ENCODE peak calls at places on chromosome 1, in seven cellular contexts. F is PC-3; J is breast epithelium; Z is neural progenitor cell; P is HCT116; M is tibial artery; Q is CD4-positive, alpha-beta T cell. L is an unnamed sample.
A peak's percentile ranks its signal among the peaks of the same experiment; 100 is the strongest.

GRCh38 chr1:208043690-208044089 is 132.8 kb upstream of the CD34 start:
- DNase-seq in F (no peak), J (no peak), Z (no peak), P (no peak), M (no peak), Q (no peak), L (no peak)

GRCh38 chr1:53266038-53266437 is 27.7 kb upstream of the MAGOH start:
- DNase-seq in F (peak; percentile 50), J (no peak), Z (peak; percentile 43), P (no peak), M (no peak), Q (no peak), L (no peak)

GRCh38 chr1:182599339-182599738 is 4.8 kb downstream of the RGS16 start:
- DNase-seq in F (no peak), J (no peak), Z (peak; percentile 60), P (no peak), M (no peak), Q (no peak), L (no peak)

GRCh38 chr1:115685029-115685705 is 43.4 kb downstream of the VANGL1 start:
- DNase-seq in F (no peak), J (no peak), Z (no peak), P (no peak), M (no peak), Q (no peak), L (no peak)

GRCh38 chr1:172145656-172146055 is 274.8 kb upstream of the C1orf105 start:
- DNase-seq in F (no peak), J (no peak), Z (no peak), P (no peak), M (no peak), Q (no peak), L (no peak)

GRCh38 chr1:39381839-39382238 is 109.6 kb upstream of the BMP8A start:
- DNase-seq in F (no peak), J (no peak), Z (no peak), P (no peak), M (no peak), Q (no peak), L (no peak)

GRCh38 chr1:110003747-110004428 is 19.3 kb downstream of the AHCYL1 start:
- DNase-seq in F (peak; percentile 95), J (peak; percentile 71), Z (peak; percentile 65), P (peak; percentile 73), M (peak; percentile 88), Q (no peak), L (peak; percentile 99)

GRCh38 chr1:87463917-87464565 is 135.4 kb downstream of the LMO4 start:
- DNase-seq in F (no peak), J (no peak), Z (peak; percentile 22), P (no peak), M (no peak), Q (no peak), L (no peak)

GRCh38 chr1:64543831-64544230 is 73.9 kb downstream of the CACHD1 start:
- DNase-seq in F (no peak), J (no peak), Z (no peak), P (no peak), M (peak; percentile 41), Q (no peak), L (no peak)

GRCh38 chr1:43622471-43622870 is 27.5 kb upstream of the KDM4A start:
- DNase-seq in F (no peak), J (no peak), Z (no peak), P (no peak), M (no peak), Q (no peak), L (no peak)

GRCh38 chr1:44571712-44572571 is 102.3 kb downstream of the TMEM53 start:
- DNase-seq in F (peak; percentile 53), J (no peak), Z (no peak), P (no peak), M (no peak), Q (no peak), L (peak; percentile 9)

GRCh38 chr1:154219511-154219910 is 1.2 kb upstream of the UBAP2L start:
- DNase-seq in F (peak; percentile 35), J (no peak), Z (no peak), P (no peak), M (peak; percentile 38), Q (no peak), L (peak; percentile 6)

GRCh38 chr1:176517484-176517883 is 54.5 kb downstream of the PAPPA2 start:
- DNase-seq in F (peak; percentile 11), J (no peak), Z (no peak), P (no peak), M (no peak), Q (no peak), L (peak; percentile 72)

GRCh38 chr1:205473966-205474365 is 18.1 kb upstream of the BLACAT1 start:
- DNase-seq in F (no peak), J (no peak), Z (no peak), P (no peak), M (no peak), Q (no peak), L (no peak)

GRCh38 chr1:6265173-6265572 is 4.3 kb upstream of the GPR153 start:
- DNase-seq in F (no peak), J (no peak), Z (no peak), P (no peak), M (no peak), Q (no peak), L (no peak)

GRCh38 chr1:15843826-15844572 is 3.5 kb upstream of the SPEN start:
- DNase-seq in F (no peak), J (no peak), Z (peak; percentile 93), P (no peak), M (no peak), Q (no peak), L (no peak)

GRCh38 chr1:94792876-94793605 is 27.1 kb upstream of the SLC44A3 start:
- DNase-seq in F (no peak), J (no peak), Z (no peak), P (no peak), M (peak; percentile 55), Q (no peak), L (no peak)

GRCh38 chr1:17732475-17732874 is 22.7 kb upstream of the ACTL8 start:
- DNase-seq in F (peak; percentile 42), J (no peak), Z (no peak), P (no peak), M (no peak), Q (no peak), L (peak; percentile 39)

GRCh38 chr1:204723131-204723787 is 37.7 kb upstream of the LRRN2 start:
- DNase-seq in F (peak; percentile 44), J (no peak), Z (no peak), P (no peak), M (no peak), Q (no peak), L (peak; percentile 8)

GRCh38 chr1:103517380-103518047 is 8.0 kb upstream of the RNPC3 start:
- DNase-seq in F (no peak), J (no peak), Z (no peak), P (no peak), M (no peak), Q (no peak), L (peak; percentile 43)

GRCh38 chr1:92356956-92357355 is 58.1 kb downstream of the RPAP2 start:
- DNase-seq in F (peak; percentile 42), J (no peak), Z (no peak), P (no peak), M (no peak), Q (no peak), L (peak; percentile 54)

GRCh38 chr1:19313961-19314882 is 2.1 kb downstream of the SLC66A1 start:
- DNase-seq in F (no peak), J (no peak), Z (no peak), P (no peak), M (no peak), Q (no peak), L (no peak)

GRCh38 chr1:25817840-25818501 is 1.8 kb upstream of the MTFR1L start:
- DNase-seq in F (peak; percentile 47), J (no peak), Z (no peak), P (no peak), M (no peak), Q (no peak), L (peak; percentile 27)
- H3K27ac ChIP-seq in F (no peak overlapping the region), J (no peak overlapping the region), Z (no peak overlapping the region), P (peak overlapping the region; percentile 15), M (peak overlapping the region; percentile 83), Q (peak overlapping the region; percentile 2), L (no peak overlapping the region)

DNA sequence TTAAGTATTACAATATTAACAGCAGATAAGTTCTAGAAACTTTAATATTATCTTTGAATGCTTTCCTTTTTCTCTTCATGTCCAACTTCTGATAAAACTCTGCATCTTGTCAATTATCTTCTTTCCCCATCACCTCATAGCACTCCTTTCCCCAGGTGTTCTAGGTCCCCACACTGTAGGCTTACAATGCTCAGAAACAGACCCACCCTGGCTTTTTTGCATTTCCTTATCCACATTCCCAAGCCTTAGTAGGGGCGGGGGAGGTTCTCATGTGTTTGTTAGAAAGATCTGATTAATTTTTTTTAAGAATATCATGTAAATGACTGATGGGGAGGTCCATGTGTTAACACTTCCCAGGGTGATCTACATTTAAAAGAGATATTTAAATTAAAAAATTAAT is 63.9 kb downstream of the PLPPR4 start:
- DNase-seq in F (no peak), J (no peak), Z (no peak), P (no peak), M (no peak), Q (no peak), L (no peak)
- TF ChIP-seq CTCF in F (no peak), J (no peak), Z (no peak), P (no peak), M (no peak), Q (no peak), L (no peak)

DNA sequence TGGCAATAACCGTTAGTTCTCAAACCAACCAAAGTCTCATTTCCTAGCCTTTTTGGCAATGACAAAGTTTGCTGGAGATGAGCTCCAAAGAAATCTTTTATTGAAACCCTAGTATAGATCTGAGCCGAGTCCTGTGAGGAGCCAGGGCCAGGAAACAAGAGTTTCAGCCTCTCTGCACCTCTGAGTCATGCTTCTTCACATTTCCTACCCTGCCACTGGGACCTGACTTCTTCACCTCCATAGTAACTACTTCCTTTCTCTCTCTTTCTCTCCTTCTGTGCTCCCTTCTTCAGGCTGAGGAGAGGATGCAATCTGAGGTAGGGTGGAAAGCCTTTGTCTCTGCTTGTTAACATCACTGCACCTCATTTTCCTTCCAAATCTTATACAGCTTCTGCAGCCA is 38.7 kb upstream of the IPO9 start:
- DNase-seq in F (peak; percentile 27), J (no peak), Z (no peak), P (no peak), M (peak; percentile 51), Q (no peak), L (no peak)
- H3K27ac ChIP-seq in F (no peak overlapping the region), J (peak overlapping the region; percentile 71), Z (peak overlapping the region; percentile 86), P (no peak overlapping the region), M (peak overlapping the region; percentile 66), Q (no peak overlapping the region), L (no peak overlapping the region)

GRCh38 chr1:21317690-21318043 is 27.4 kb upstream of the ECE1 start:
- DNase-seq in F (no peak), J (no peak), Z (no peak), P (no peak), M (no peak), Q (no peak), L (no peak)
- TF ChIP-seq CTCF in F (no peak), J (no peak), Z (no peak), P (no peak), M (no peak), Q (no peak), L (no peak)